ENCODE peak calls at places on chromosomes 6 and 20, in six cellular contexts. J, O, R, L, G and N are unnamed samples.

GRCh38 chr6:2730353-2730752 is 20.4 kb downstream of the MYLK4 start:
- DNase-seq in J (no peak), O (no peak), R (no peak), L (no peak), G (no peak), N (no peak)

GRCh38 chr6:32133786-32134185 is 3.7 kb upstream of the FKBPL start:
- DNase-seq in J (no peak), O (no peak), R (peak; percentile 56), L (no peak), G (no peak), N (no peak)

GRCh38 chr6:8108031-8108660 is 5.8 kb upstream of the EEF1E1 start:
- DNase-seq in J (no peak), O (peak; percentile 94), R (peak; percentile 99), L (no peak), G (no peak), N (peak; percentile 95)

GRCh38 chr20:57991211-57991841 is 237.1 kb downstream of the ANKRD60 start:
- DNase-seq in J (no peak), O (peak; percentile 90), R (no peak), L (no peak), G (no peak), N (peak; percentile 99)

GRCh38 chr6:169738972-169739529 is 12.3 kb downstream of the DYNLT2 start:
- DNase-seq in J (no peak), O (peak; percentile 34), R (no peak), L (no peak), G (no peak), N (no peak)

GRCh38 chr6:169528755-169529154 is 173.1 kb downstream of the WDR27 start:
- DNase-seq in J (no peak), O (no peak), R (no peak), L (no peak), G (no peak), N (no peak)

GRCh38 chr6:25602680-25602982 is 49.4 kb upstream of the SCGN start:
- DNase-seq in J (no peak), O (no peak), R (no peak), L (no peak), G (no peak), N (no peak)

GRCh38 chr6:167683028-167683862 is 143.5 kb upstream of the AFDN start:
- DNase-seq in J (no peak), O (peak; percentile 15), R (peak; percentile 19), L (peak; percentile 81), G (no peak), N (peak; percentile 63)

GRCh38 chr6:138250513-138251247 is 32.4 kb upstream of the PBOV1 start:
- DNase-seq in J (no peak), O (peak; percentile 95), R (peak; percentile 5), L (peak; percentile 51), G (peak; percentile 82), N (peak; percentile 35)

GRCh38 chr20:22578221-22579118 is 5.9 kb downstream of the FOXA2 start:
- DNase-seq in J (no peak), O (no peak), R (no peak), L (no peak), G (no peak), N (no peak)

GRCh38 chr6:72865467-72865866 is 243.6 kb downstream of the KCNQ5 start:
- DNase-seq in J (no peak), O (peak; percentile 47), R (peak; percentile 37), L (no peak), G (no peak), N (peak; percentile 25)

DNA sequence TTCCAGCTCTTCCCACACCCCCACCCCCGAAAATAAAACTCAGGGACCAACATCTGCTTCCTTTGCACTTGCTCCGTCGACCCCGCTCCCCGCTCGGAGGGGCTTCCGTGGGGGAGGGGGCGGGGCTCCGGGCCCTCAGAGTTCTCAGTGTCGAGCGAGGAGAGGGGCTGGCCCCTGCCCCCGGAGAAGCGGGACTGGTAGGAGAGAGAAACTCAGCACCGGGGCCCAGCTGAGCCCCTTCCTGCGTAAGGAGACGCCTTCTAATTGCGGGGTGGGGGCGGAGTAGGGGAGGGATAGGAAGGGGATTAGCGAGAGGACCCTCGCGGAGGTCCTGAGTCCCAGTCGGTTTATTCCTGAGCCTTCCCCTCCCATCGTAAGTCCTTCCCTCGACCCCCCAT is 22.3 kb upstream of the SLC22A7 start:
- DNase-seq in J (no peak), O (no peak), R (no peak), L (no peak), G (no peak), N (no peak)
- H3K4me3 ChIP-seq in J (peak overlapping the region; percentile 68), O (no peak overlapping the region), R (no peak overlapping the region), L (no peak overlapping the region), G (peak overlapping the region; percentile 51), N (no peak overlapping the region)

GRCh38 chr6:151092561-151092960 is 147.2 kb upstream of the AKAP12 start:
- DNase-seq in J (no peak), O (no peak), R (no peak), L (no peak), G (no peak), N (no peak)
- H3K36me3 ChIP-seq in J (no peaks in the 10 kb centered on the region), O (peaks cover 14% of the 10 kb centered on the region), R (peaks cover 48% of the 10 kb centered on the region), L (no peaks in the 10 kb centered on the region), G (no peaks in the 10 kb centered on the region), N (peaks cover 58% of the 10 kb centered on the region)

GRCh38 chr6:30814137-30815084 is 69.9 kb upstream of the DDR1 start:
- DNase-seq in J (no peak), O (peak; percentile 89), R (peak; percentile 84), L (no peak), G (peak; percentile 71), N (peak; percentile 81)
- H3K4me3 ChIP-seq in J (no peak overlapping the region), O (no peak overlapping the region), R (no peak overlapping the region), L (no peak overlapping the region), G (no peak overlapping the region), N (no peak overlapping the region)

DNA sequence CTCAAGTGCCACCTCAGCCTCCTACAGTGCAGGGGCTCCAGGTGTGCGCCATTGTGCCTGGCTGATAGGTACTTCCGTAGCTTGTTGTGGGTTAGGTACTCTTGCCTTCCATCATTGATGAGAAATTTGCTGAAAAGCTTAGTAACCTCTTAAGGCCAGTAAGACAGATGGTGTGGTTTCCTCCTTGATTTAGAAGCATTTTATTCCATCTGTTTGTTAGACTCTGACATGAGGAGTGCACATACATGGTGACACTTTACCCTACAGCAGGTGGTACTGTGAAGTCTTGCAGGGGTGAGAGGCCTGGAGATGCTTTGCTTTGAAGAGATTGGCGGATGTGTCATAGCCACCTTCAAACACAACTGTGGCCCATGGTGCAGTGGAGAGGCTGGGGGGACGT is 14.8 kb upstream of the MTG2 start:
- DNase-seq in J (no peak), O (no peak), R (no peak), L (no peak), G (no peak), N (no peak)
- H3K36me3 ChIP-seq in J (peaks cover 60% of the 10 kb centered on the region), O (peaks cover 29% of the 10 kb centered on the region), R (peaks cover 43% of the 10 kb centered on the region), L (peaks cover 7% of the 10 kb centered on the region), G (peaks cover 70% of the 10 kb centered on the region), N (peaks cover 43% of the 10 kb centered on the region)

GRCh38 chr6:45608252-45608911 is 230.6 kb upstream of the SUPT3H start:
- DNase-seq in J (no peak), O (peak; percentile 14), R (peak; percentile 15), L (no peak), G (no peak), N (no peak)
- H3K4me3 ChIP-seq in J (no peak overlapping the region), O (no peak overlapping the region), R (no peak overlapping the region), L (no peak overlapping the region), G (no peak overlapping the region), N (no peak overlapping the region)